ENCODE peak calls at places on chromosome 16, in ten cellular contexts. One of them, this sample, is unnamed.

GRCh38 chr16:67666032-67666537 is 465 bp downstream of the ENKD1 start:
- DNase-seq in esophagus muscularis mucosa: no peak
- DNase-seq in GM12878: no peak
- DNase-seq in HepG2: peak
- DNase-seq in tibial nerve: no peak
- DNase-seq in H1: peak
- DNase-seq in transverse colon: peak
- DNase-seq in A549: no peak
- DNase-seq in sigmoid colon: peak
- DNase-seq in stomach: no peak
- DNase-seq in this sample: peak

GRCh38 chr16:86826931-86827330 is 248.6 kb downstream of the FOXL1 start:
- DNase-seq in stomach: no peak
- DNase-seq in A549: no peak
- DNase-seq in tibial nerve: no peak
- DNase-seq in HepG2: no peak
- DNase-seq in GM12878: no peak
- DNase-seq in H1: no peak
- DNase-seq in esophagus muscularis mucosa: no peak
- DNase-seq in transverse colon: no peak
- DNase-seq in sigmoid colon: no peak
- DNase-seq in this sample: no peak

GRCh38 chr16:66930189-66930588 is 4.0 kb downstream of the CIAO2B start:
- DNase-seq in esophagus muscularis mucosa: no peak
- DNase-seq in tibial nerve: no peak
- DNase-seq in A549: peak
- DNase-seq in sigmoid colon: no peak
- DNase-seq in stomach: peak
- DNase-seq in H1: no peak
- DNase-seq in HepG2: peak
- DNase-seq in GM12878: no peak
- DNase-seq in transverse colon: peak
- DNase-seq in this sample: no peak

GRCh38 chr16:89970011-89970410 is 21.5 kb downstream of the DEF8 start:
- DNase-seq in GM12878: no peak
- DNase-seq in HepG2: no peak
- DNase-seq in stomach: no peak
- DNase-seq in H1: no peak
- DNase-seq in transverse colon: no peak
- DNase-seq in esophagus muscularis mucosa: no peak
- DNase-seq in A549: no peak
- DNase-seq in sigmoid colon: no peak
- DNase-seq in tibial nerve: no peak
- DNase-seq in this sample: no peak

GRCh38 chr16:66521951-66522771 is 27.8 kb downstream of the TK2 start:
- DNase-seq in transverse colon: peak
- DNase-seq in sigmoid colon: no peak
- DNase-seq in esophagus muscularis mucosa: no peak
- DNase-seq in tibial nerve: no peak
- DNase-seq in A549: no peak
- DNase-seq in stomach: peak
- DNase-seq in HepG2: no peak
- DNase-seq in H1: no peak
- DNase-seq in GM12878: peak
- DNase-seq in this sample: no peak

GRCh38 chr16:83420206-83420760 is 387.5 kb upstream of the HSBP1 start:
- DNase-seq in H1: no peak
- DNase-seq in sigmoid colon: no peak
- DNase-seq in HepG2: peak
- DNase-seq in GM12878: no peak
- DNase-seq in stomach: no peak
- DNase-seq in transverse colon: no peak
- DNase-seq in esophagus muscularis mucosa: peak
- DNase-seq in A549: no peak
- DNase-seq in tibial nerve: no peak
- DNase-seq in this sample: no peak

GRCh38 chr16:69501956-69502457 is 63.8 kb upstream of the NFAT5 start:
- DNase-seq in HepG2: peak
- DNase-seq in tibial nerve: no peak
- DNase-seq in GM12878: peak
- DNase-seq in stomach: no peak
- DNase-seq in esophagus muscularis mucosa: no peak
- DNase-seq in H1: no peak
- DNase-seq in A549: no peak
- DNase-seq in sigmoid colon: no peak
- DNase-seq in transverse colon: no peak
- DNase-seq in this sample: no peak

GRCh38 chr16:75116081-75116910 is at the start of gene LDHD:
- DNase-seq in esophagus muscularis mucosa: no peak
- DNase-seq in HepG2: peak
- DNase-seq in H1: peak
- DNase-seq in stomach: peak
- DNase-seq in tibial nerve: peak
- DNase-seq in sigmoid colon: peak
- DNase-seq in A549: peak
- DNase-seq in transverse colon: peak
- DNase-seq in GM12878: no peak
- DNase-seq in this sample: no peak

GRCh38 chr16:89721644-89722391 is 481 bp downstream of the ZNF276 start:
- DNase-seq in tibial nerve: no peak
- DNase-seq in sigmoid colon: no peak
- DNase-seq in HepG2: no peak
- DNase-seq in A549: peak
- DNase-seq in transverse colon: peak
- DNase-seq in esophagus muscularis mucosa: peak
- DNase-seq in stomach: peak
- DNase-seq in H1: no peak
- DNase-seq in GM12878: no peak
- DNase-seq in this sample: no peak

GRCh38 chr16:81429045-81429521 is 15.5 kb upstream of the CMIP start:
- DNase-seq in tibial nerve: no peak
- DNase-seq in sigmoid colon: no peak
- DNase-seq in transverse colon: peak
- DNase-seq in A549: peak
- DNase-seq in H1: no peak
- DNase-seq in stomach: peak
- DNase-seq in HepG2: peak
- DNase-seq in GM12878: no peak
- DNase-seq in esophagus muscularis mucosa: no peak
- DNase-seq in this sample: no peak

GRCh38 chr16:15509593-15510520 is 75.5 kb downstream of the BMERB1 start:
- DNase-seq in transverse colon: no peak
- DNase-seq in sigmoid colon: no peak
- DNase-seq in stomach: no peak
- DNase-seq in A549: peak
- DNase-seq in HepG2: no peak
- DNase-seq in esophagus muscularis mucosa: no peak
- DNase-seq in GM12878: no peak
- DNase-seq in H1: peak
- DNase-seq in tibial nerve: no peak
- DNase-seq in this sample: no peak

GRCh38 chr16:14024300-14024699 is 46.8 kb upstream of the MRTFB start:
- DNase-seq in H1: no peak
- DNase-seq in HepG2: no peak
- DNase-seq in transverse colon: no peak
- DNase-seq in tibial nerve: no peak
- DNase-seq in sigmoid colon: no peak
- DNase-seq in esophagus muscularis mucosa: no peak
- DNase-seq in A549: no peak
- DNase-seq in GM12878: no peak
- DNase-seq in stomach: no peak
- DNase-seq in this sample: no peak

GRCh38 chr16:53809088-53809951 is 105.4 kb downstream of the FTO start:
- DNase-seq in A549: no peak
- DNase-seq in tibial nerve: no peak
- DNase-seq in HepG2: no peak
- DNase-seq in H1: no peak
- DNase-seq in GM12878: no peak
- DNase-seq in transverse colon: no peak
- DNase-seq in stomach: no peak
- DNase-seq in esophagus muscularis mucosa: no peak
- DNase-seq in sigmoid colon: no peak
- DNase-seq in this sample: no peak

GRCh38 chr16:27226476-27226875 is 23.1 kb downstream of the KDM8 start:
- DNase-seq in tibial nerve: no peak
- DNase-seq in GM12878: no peak
- DNase-seq in transverse colon: no peak
- DNase-seq in stomach: no peak
- DNase-seq in A549: no peak
- DNase-seq in esophagus muscularis mucosa: no peak
- DNase-seq in sigmoid colon: no peak
- DNase-seq in HepG2: no peak
- DNase-seq in H1: no peak
- DNase-seq in this sample: no peak

GRCh38 chr16:29974291-29975133 is 844 bp downstream of the TAOK2 start:
- DNase-seq in sigmoid colon: no peak
- DNase-seq in tibial nerve: no peak
- DNase-seq in A549: no peak
- DNase-seq in transverse colon: peak
- DNase-seq in H1: no peak
- DNase-seq in HepG2: no peak
- DNase-seq in esophagus muscularis mucosa: no peak
- DNase-seq in stomach: no peak
- DNase-seq in GM12878: no peak
- DNase-seq in this sample: peak

DNA sequence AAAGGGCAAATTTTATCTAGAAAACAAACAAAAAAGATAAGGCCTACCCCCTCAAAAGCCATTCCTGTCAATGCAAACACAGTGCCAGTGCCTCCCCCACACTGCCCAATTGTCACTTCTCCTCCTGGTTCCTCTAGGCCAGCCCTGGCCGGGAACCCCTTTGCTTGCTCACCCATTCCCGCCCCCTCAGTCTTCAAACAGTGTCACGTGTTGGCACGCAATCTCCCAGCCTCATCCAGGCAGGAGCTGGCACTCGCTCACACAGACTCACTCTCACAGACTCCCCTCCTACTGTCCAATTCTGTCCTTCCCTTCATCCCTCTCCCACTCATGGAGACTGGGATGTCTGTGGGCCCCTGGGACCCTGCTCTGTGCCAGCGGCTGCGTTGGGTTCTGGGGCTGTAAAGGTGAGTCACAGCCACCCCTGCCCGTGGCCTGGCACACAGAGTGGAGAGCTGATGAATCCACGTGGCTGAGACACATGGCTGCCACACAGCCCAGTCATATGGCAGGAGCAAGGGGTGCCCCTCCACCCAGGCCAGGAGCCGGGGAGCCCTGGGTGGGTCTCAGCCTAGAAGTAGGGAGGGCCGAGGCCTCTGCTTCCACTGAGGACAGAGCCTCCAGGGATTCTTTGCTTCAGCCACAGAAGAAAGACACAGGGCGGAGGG is 54.8 kb downstream of the VAC14 start:
- DNase-seq in GM12878: no peak
- DNase-seq in A549: peak
- DNase-seq in transverse colon: peak
- DNase-seq in esophagus muscularis mucosa: peak
- DNase-seq in HepG2: peak
- DNase-seq in tibial nerve: no peak
- DNase-seq in stomach: peak
- DNase-seq in sigmoid colon: peak
- DNase-seq in H1: no peak
- DNase-seq in this sample: peak
- H3K4me3 ChIP-seq in GM12878: no peak
- H3K4me3 ChIP-seq in A549: no peak
- H3K4me3 ChIP-seq in transverse colon: no peak
- H3K4me3 ChIP-seq in esophagus muscularis mucosa: no peak
- H3K4me3 ChIP-seq in HepG2: peak
- H3K4me3 ChIP-seq in tibial nerve: no peak
- H3K4me3 ChIP-seq in stomach: no peak
- H3K4me3 ChIP-seq in sigmoid colon: no peak
- H3K4me3 ChIP-seq in H1: no peak
- H3K4me3 ChIP-seq in this sample: no peak

DNA sequence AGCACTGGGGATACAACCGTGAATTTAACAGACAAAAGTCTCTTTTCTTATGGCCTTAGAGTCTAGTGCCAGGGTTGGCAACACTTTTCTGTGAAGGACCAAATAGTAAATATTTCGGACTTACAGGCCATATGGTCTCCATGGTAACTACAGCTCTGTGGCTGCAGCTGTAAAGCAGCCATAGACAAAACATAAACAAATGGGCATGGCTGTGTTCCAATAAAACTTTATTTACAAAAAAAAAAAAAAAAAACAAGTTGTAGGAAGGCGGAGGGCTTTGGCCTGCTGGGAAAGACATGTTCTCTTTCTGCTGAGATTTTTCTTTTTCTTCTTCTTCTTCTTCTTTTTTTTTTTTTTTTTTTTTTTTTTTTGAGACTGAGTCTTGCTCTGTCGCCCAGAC is 98.7 kb downstream of the ABCC12 start:
- DNase-seq in H1: no peak
- DNase-seq in stomach: no peak
- DNase-seq in sigmoid colon: no peak
- DNase-seq in A549: no peak
- DNase-seq in transverse colon: no peak
- DNase-seq in HepG2: no peak
- DNase-seq in GM12878: no peak
- DNase-seq in esophagus muscularis mucosa: no peak
- DNase-seq in tibial nerve: no peak
- DNase-seq in this sample: no peak
- TF ChIP-seq EP300 in H1: no peak
- TF ChIP-seq EP300 in stomach: no peak
- TF ChIP-seq EP300 in sigmoid colon: no peak
- TF ChIP-seq EP300 in A549: no peak
- TF ChIP-seq EP300 in transverse colon: no peak
- TF ChIP-seq EP300 in HepG2: no peak
- TF ChIP-seq EP300 in GM12878: no peak
- TF ChIP-seq EP300 in esophagus muscularis mucosa: no peak
- TF ChIP-seq EP300 in tibial nerve: no peak
- TF ChIP-seq EP300 in this sample: no peak

GRCh38 chr16:73018796-73019455 is 29.0 kb downstream of the ZFHX3 start:
- DNase-seq in A549: no peak
- DNase-seq in HepG2: no peak
- DNase-seq in stomach: no peak
- DNase-seq in transverse colon: no peak
- DNase-seq in GM12878: no peak
- DNase-seq in esophagus muscularis mucosa: no peak
- DNase-seq in sigmoid colon: peak
- DNase-seq in H1: no peak
- DNase-seq in tibial nerve: no peak
- DNase-seq in this sample: peak
- H3K4me3 ChIP-seq in A549: peak
- H3K4me3 ChIP-seq in HepG2: no peak
- H3K4me3 ChIP-seq in stomach: no peak
- H3K4me3 ChIP-seq in transverse colon: no peak
- H3K4me3 ChIP-seq in GM12878: no peak
- H3K4me3 ChIP-seq in esophagus muscularis mucosa: no peak
- H3K4me3 ChIP-seq in sigmoid colon: no peak
- H3K4me3 ChIP-seq in H1: no peak
- H3K4me3 ChIP-seq in tibial nerve: no peak
- H3K4me3 ChIP-seq in this sample: no peak

DNA sequence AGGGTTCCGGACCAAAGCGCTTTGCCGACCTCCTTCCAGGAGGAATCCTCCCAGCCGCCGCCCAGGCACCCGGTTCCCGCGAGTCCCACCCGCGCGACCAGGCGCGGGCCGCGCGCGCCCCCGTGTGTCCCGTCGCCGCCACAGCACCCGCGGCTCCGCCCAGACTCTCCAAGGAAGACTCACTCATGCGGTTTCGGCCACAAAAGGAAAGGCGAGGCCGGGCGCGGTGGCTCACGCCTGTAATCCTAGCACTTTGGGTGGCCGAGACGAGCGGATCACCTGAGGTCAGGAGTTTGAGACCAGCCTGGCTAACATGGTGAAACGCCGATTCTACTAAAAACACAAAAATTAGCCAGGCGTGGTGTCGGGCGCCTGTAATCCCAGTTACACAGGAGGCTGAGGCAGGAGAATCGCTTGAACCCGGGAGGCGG is 3.5 kb upstream of the PKMYT1 start:
- DNase-seq in GM12878: no peak
- DNase-seq in HepG2: peak
- DNase-seq in H1: peak
- DNase-seq in transverse colon: peak
- DNase-seq in esophagus muscularis mucosa: peak
- DNase-seq in tibial nerve: peak
- DNase-seq in sigmoid colon: peak
- DNase-seq in stomach: peak
- DNase-seq in A549: peak
- DNase-seq in this sample: peak
- TF ChIP-seq EP300 in GM12878: no peak
- TF ChIP-seq EP300 in HepG2: no peak
- TF ChIP-seq EP300 in H1: no peak
- TF ChIP-seq EP300 in transverse colon: no peak
- TF ChIP-seq EP300 in esophagus muscularis mucosa: no peak
- TF ChIP-seq EP300 in tibial nerve: no peak
- TF ChIP-seq EP300 in sigmoid colon: no peak
- TF ChIP-seq EP300 in stomach: no peak
- TF ChIP-seq EP300 in A549: no peak
- TF ChIP-seq EP300 in this sample: no peak

This sample was measured in suprapubic skin.